ENCODE peak calls at places on chromosomes 12 and 14, in four cellular contexts. Z, T, D and S are unnamed samples.
A peak's percentile ranks its signal among the peaks of the same experiment; 100 is the strongest.

GRCh38 chr12:99898645-99899044 is 86.1 kb downstream of the ANKS1B start:
- DNase-seq in Z (no peak), T (no peak), D (no peak), S (no peak)

GRCh38 chr12:58419182-58419760 is 477.9 kb downstream of the ATP23 start:
- DNase-seq in Z (no peak), T (peak; percentile 30), D (no peak), S (no peak)

GRCh38 chr12:25960176-25960575 is 1.7 kb downstream of the RASSF8 start:
- DNase-seq in Z (no peak), T (peak; percentile 27), D (no peak), S (no peak)

GRCh38 chr14:90697146-90697545 is 119.1 kb downstream of the TTC7B start:
- DNase-seq in Z (no peak), T (no peak), D (no peak), S (no peak)

GRCh38 chr12:105444809-105445102 is 114.3 kb downstream of the C12orf75 start:
- DNase-seq in Z (no peak), T (no peak), D (no peak), S (no peak)

GRCh38 chr14:103898204-103898603 is 30.1 kb upstream of the TDRD9 start:
- DNase-seq in Z (no peak), T (no peak), D (no peak), S (no peak)

GRCh38 chr12:55847033-55847432 is 4.3 kb upstream of the MMP19 start:
- DNase-seq in Z (no peak), T (no peak), D (peak; percentile 77), S (no peak)

GRCh38 chr12:102765736-102766135 is 151.3 kb downstream of the PAH start:
- DNase-seq in Z (no peak), T (no peak), D (no peak), S (no peak)

GRCh38 chr12:104055686-104056388 is 5.8 kb upstream of the GLT8D2 start:
- DNase-seq in Z (no peak), T (peak; percentile 94), D (no peak), S (peak; percentile 97)

GRCh38 chr12:92570056-92570753 is 132.6 kb upstream of the PLEKHG7 start:
- DNase-seq in Z (no peak), T (peak; percentile 57), D (no peak), S (peak; percentile 73)

GRCh38 chr12:93430280-93430679 is 11.5 kb downstream of the UBE2N start:
- DNase-seq in Z (no peak), T (no peak), D (no peak), S (no peak)

GRCh38 chr12:7190268-7191055 is 976 bp downstream of the PEX5 start:
- DNase-seq in Z (no peak), T (peak; percentile 26), D (peak; percentile 80), S (peak; percentile 68)

GRCh38 chr12:121110211-121110940 is 22.3 kb upstream of the P2RX7 start:
- DNase-seq in Z (no peak), T (peak; percentile 66), D (no peak), S (peak; percentile 51)

GRCh38 chr12:64385468-64385867 is 5.1 kb downstream of the C12orf56 start:
- DNase-seq in Z (peak; percentile 78), T (no peak), D (no peak), S (no peak)

GRCh38 chr12:22312336-22312735 is 22.2 kb downstream of the ST8SIA1 start:
- DNase-seq in Z (no peak), T (peak; percentile 67), D (no peak), S (no peak)

GRCh38 chr12:116368196-116369194 is 91.0 kb upstream of the MED13L start:
- DNase-seq in Z (no peak), T (peak; percentile 56), D (no peak), S (peak; percentile 70)

GRCh38 chr12:39502657-39503056 is 59.7 kb upstream of the KIF21A start:
- DNase-seq in Z (no peak), T (no peak), D (no peak), S (no peak)

GRCh38 chr12:54389536-54390175 is 5.1 kb upstream of the ZNF385A start:
- DNase-seq in Z (no peak), T (peak; percentile 85), D (no peak), S (no peak)

GRCh38 chr12:26867084-26867483 is 34.1 kb upstream of the ITPR2 start:
- DNase-seq in Z (no peak), T (no peak), D (no peak), S (no peak)

GRCh38 chr12:70745066-70745465 is 107.8 kb upstream of the PTPRB start:
- DNase-seq in Z (no peak), T (no peak), D (no peak), S (no peak)

GRCh38 chr14:34180428-34180827 is 229.6 kb upstream of the EGLN3 start:
- DNase-seq in Z (no peak), T (no peak), D (no peak), S (no peak)

GRCh38 chr12:47734725-47735480 is 9.6 kb upstream of the ENDOU start:
- DNase-seq in Z (peak; percentile 48), T (peak; percentile 23), D (no peak), S (no peak)

GRCh38 chr12:83996671-83997070 is 915.9 kb downstream of the SLC6A15 start:
- DNase-seq in Z (no peak), T (no peak), D (no peak), S (no peak)

GRCh38 chr12:96061864-96062453 is 26.6 kb upstream of the LTA4H start:
- DNase-seq in Z (no peak), T (peak; percentile 81), D (peak; percentile 82), S (peak; percentile 50)

GRCh38 chr12:127803545-127803944 is 463.4 kb upstream of the TMEM132C start:
- DNase-seq in Z (no peak), T (no peak), D (no peak), S (no peak)

GRCh38 chr14:89303452-89304435 is 113.3 kb downstream of the FOXN3 start:
- DNase-seq in Z (no peak), T (peak; percentile 63), D (peak; percentile 87), S (no peak)

GRCh38 chr14:90508536-90509254 is 111.9 kb downstream of the CALM1 start:
- DNase-seq in Z (no peak), T (peak; percentile 86), D (no peak), S (no peak)

GRCh38 chr12:118781692-118782091 is 199.6 kb upstream of the SRRM4 start:
- DNase-seq in Z (no peak), T (no peak), D (no peak), S (no peak)

GRCh38 chr12:27177716-27178115 is 66.4 kb upstream of the STK38L start:
- DNase-seq in Z (no peak), T (no peak), D (no peak), S (no peak)

GRCh38 chr12:51974646-51975045 is 23.1 kb downstream of the ACVR1B start:
- DNase-seq in Z (no peak), T (no peak), D (no peak), S (no peak)
- H3K4me1 ChIP-seq in Z (peaks cover 35% of the 10 kb centered on the region), T (peaks cover 38% of the 10 kb centered on the region), D (peaks cover 30% of the 10 kb centered on the region), S (peaks cover 2% of the 10 kb centered on the region)

GRCh38 chr14:76312821-76313220 is 63.1 kb upstream of the ESRRB start:
- DNase-seq in Z (peak; percentile 6), T (no peak), D (peak; percentile 23), S (no peak)
- H3K4me1 ChIP-seq in Z (no peaks in the 10 kb centered on the region), T (no peaks in the 10 kb centered on the region), D (no peaks in the 10 kb centered on the region), S (no peaks in the 10 kb centered on the region)

DNA sequence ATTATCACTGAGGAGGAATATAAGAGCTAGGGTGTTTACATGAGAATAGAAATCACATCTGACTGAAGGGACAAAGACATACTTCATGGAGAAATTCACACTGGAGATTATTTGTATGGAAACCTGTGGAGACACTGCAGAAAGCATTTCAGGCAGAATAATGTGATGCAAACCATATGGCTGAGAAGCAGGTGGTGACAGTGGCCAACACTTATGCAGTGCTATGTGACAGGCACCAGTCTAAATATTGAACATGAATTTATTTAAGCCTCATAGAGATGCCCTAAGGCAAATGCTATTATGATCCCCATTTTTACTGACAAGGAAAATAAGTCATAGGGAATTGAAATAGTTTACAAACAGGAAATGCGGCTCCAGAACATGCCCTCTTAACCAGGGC is 16.2 kb downstream of the ALG10B start:
- DNase-seq in Z (no peak), T (no peak), D (no peak), S (no peak)
- H3K4me1 ChIP-seq in Z (no peaks in the 10 kb centered on the region), T (no peaks in the 10 kb centered on the region), D (no peaks in the 10 kb centered on the region), S (no peaks in the 10 kb centered on the region)

GRCh38 chr12:1592444-1593231 is 1.7 kb downstream of the FBXL14 start:
- DNase-seq in Z (peak; percentile 81), T (peak; percentile 40), D (no peak), S (no peak)
- H3K4me1 ChIP-seq in Z (peaks cover 27% of the 10 kb centered on the region), T (peaks cover 53% of the 10 kb centered on the region), D (peaks cover 17% of the 10 kb centered on the region), S (no peaks in the 10 kb centered on the region)

DNA sequence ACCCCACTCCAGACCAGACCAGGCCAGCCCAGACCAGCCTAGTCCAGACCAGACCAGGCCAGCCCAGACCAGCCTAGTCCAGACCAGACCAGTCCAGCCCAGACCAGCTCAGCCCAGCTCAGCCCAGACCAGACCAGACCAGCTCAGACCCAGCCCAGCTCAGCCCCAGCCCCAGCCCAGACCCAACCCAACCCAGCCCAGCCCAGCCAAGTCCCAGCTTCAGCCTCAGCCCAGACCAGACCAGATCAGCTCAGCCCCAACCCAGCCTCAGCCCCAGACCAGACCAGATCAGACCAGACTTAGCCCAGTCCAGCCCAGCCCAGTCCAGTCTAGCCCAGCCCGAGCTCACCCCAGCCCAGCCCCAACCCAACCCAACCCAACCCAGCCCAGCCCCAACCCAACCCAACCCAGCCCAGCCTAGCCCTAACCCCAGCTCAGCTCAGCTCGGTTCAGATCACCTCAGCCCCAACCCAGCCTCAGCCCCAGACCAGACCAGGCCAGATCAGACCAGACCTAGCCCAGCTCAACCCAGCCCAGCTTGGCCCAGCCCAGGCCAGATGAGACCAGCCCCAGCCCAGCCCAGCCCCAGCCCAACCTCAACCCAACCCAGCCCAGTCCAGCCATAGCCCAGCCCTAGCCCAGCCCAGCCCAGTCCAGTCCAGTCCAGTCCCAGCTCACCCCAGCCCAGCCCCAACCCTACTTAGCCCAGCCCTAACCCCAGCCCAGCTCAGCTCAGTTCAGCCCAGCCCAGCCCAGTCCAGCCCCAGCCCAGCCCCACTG is 204.7 kb downstream of the BCL11B start:
- DNase-seq in Z (no peak), T (no peak), D (no peak), S (no peak)
- H3K4me1 ChIP-seq in Z (peaks cover 16% of the 10 kb centered on the region), T (no peaks in the 10 kb centered on the region), D (no peaks in the 10 kb centered on the region), S (no peaks in the 10 kb centered on the region)

GRCh38 chr14:22535916-22536315 is 53.1 kb downstream of the DAD1 start:
- DNase-seq in Z (no peak), T (no peak), D (no peak), S (no peak)
- H3K4me1 ChIP-seq in Z (peaks cover 25% of the 10 kb centered on the region), T (no peaks in the 10 kb centered on the region), D (peaks cover 26% of the 10 kb centered on the region), S (no peaks in the 10 kb centered on the region)

GRCh38 chr12:13177896-13178295 is 18.6 kb upstream of the EMP1 start:
- DNase-seq in Z (no peak), T (no peak), D (no peak), S (no peak)
- H3K4me1 ChIP-seq in Z (peaks cover 44% of the 10 kb centered on the region), T (peaks cover 22% of the 10 kb centered on the region), D (peaks cover 7% of the 10 kb centered on the region), S (no peaks in the 10 kb centered on the region)